ENCODE peak calls at places on chromosomes 13 and 19, in seven cellular contexts. One of them, this sample, is unnamed.

GRCh38 chr13:113863511-113864302 is at the start of gene GAS6:
- DNase-seq in iris pigment epithelial cell: peak; percentile 50
- DNase-seq in astrocyte of the cerebellum: no peak
- DNase-seq in activated T-cell treated with anti-CD3 and anti-CD28 coated beads, Interleukin-2, amount 50 U/mL, for 72 hours: peak; percentile 29
- DNase-seq in GM04504: no peak
- DNase-seq in nephron progenitor cell: peak; percentile 81
- DNase-seq in substantia nigra: no peak
- DNase-seq in this sample: peak; percentile 49

GRCh38 chr19:55256562-55257460 is 2.0 kb downstream of the PPP6R1 start:
- DNase-seq in iris pigment epithelial cell: peak; percentile 21
- DNase-seq in astrocyte of the cerebellum: no peak
- DNase-seq in activated T-cell treated with anti-CD3 and anti-CD28 coated beads, Interleukin-2, amount 50 U/mL, for 72 hours: no peak
- DNase-seq in GM04504: no peak
- DNase-seq in nephron progenitor cell: no peak
- DNase-seq in substantia nigra: no peak
- DNase-seq in this sample: no peak

GRCh38 chr19:44806271-44806670 is 2.6 kb upstream of the BCAM start:
- DNase-seq in iris pigment epithelial cell: no peak
- DNase-seq in astrocyte of the cerebellum: no peak
- DNase-seq in activated T-cell treated with anti-CD3 and anti-CD28 coated beads, Interleukin-2, amount 50 U/mL, for 72 hours: no peak
- DNase-seq in GM04504: no peak
- DNase-seq in nephron progenitor cell: no peak
- DNase-seq in substantia nigra: no peak
- DNase-seq in this sample: no peak

GRCh38 chr19:44782729-44783128 is 5.0 kb downstream of the CBLC start:
- DNase-seq in iris pigment epithelial cell: no peak
- DNase-seq in astrocyte of the cerebellum: no peak
- DNase-seq in activated T-cell treated with anti-CD3 and anti-CD28 coated beads, Interleukin-2, amount 50 U/mL, for 72 hours: no peak
- DNase-seq in GM04504: no peak
- DNase-seq in nephron progenitor cell: no peak
- DNase-seq in substantia nigra: no peak
- DNase-seq in this sample: no peak

GRCh38 chr13:27549406-27549981 is 70.8 kb downstream of the LNX2 start:
- DNase-seq in iris pigment epithelial cell: no peak
- DNase-seq in astrocyte of the cerebellum: no peak
- DNase-seq in activated T-cell treated with anti-CD3 and anti-CD28 coated beads, Interleukin-2, amount 50 U/mL, for 72 hours: no peak
- DNase-seq in GM04504: no peak
- DNase-seq in nephron progenitor cell: no peak
- DNase-seq in substantia nigra: no peak
- DNase-seq in this sample: no peak

GRCh38 chr19:42233106-42233505 is 9.3 kb downstream of the GSK3A start:
- DNase-seq in iris pigment epithelial cell: no peak
- DNase-seq in astrocyte of the cerebellum: no peak
- DNase-seq in activated T-cell treated with anti-CD3 and anti-CD28 coated beads, Interleukin-2, amount 50 U/mL, for 72 hours: no peak
- DNase-seq in GM04504: no peak
- DNase-seq in nephron progenitor cell: no peak
- DNase-seq in substantia nigra: no peak
- DNase-seq in this sample: no peak

GRCh38 chr13:113560645-113561416 is 23.7 kb upstream of the TFDP1 start:
- DNase-seq in iris pigment epithelial cell: no peak
- DNase-seq in astrocyte of the cerebellum: no peak
- DNase-seq in activated T-cell treated with anti-CD3 and anti-CD28 coated beads, Interleukin-2, amount 50 U/mL, for 72 hours: no peak
- DNase-seq in GM04504: no peak
- DNase-seq in nephron progenitor cell: no peak
- DNase-seq in substantia nigra: no peak
- DNase-seq in this sample: no peak

GRCh38 chr13:20964904-20965303 is 62.4 kb upstream of the XPO4 start:
- DNase-seq in iris pigment epithelial cell: peak; percentile 57
- DNase-seq in astrocyte of the cerebellum: no peak
- DNase-seq in activated T-cell treated with anti-CD3 and anti-CD28 coated beads, Interleukin-2, amount 50 U/mL, for 72 hours: no peak
- DNase-seq in GM04504: no peak
- DNase-seq in nephron progenitor cell: no peak
- DNase-seq in substantia nigra: no peak
- DNase-seq in this sample: no peak

GRCh38 chr13:110425444-110425780 is 118.3 kb downstream of the COL4A2 start:
- DNase-seq in iris pigment epithelial cell: peak; percentile 96
- DNase-seq in astrocyte of the cerebellum: no peak
- DNase-seq in activated T-cell treated with anti-CD3 and anti-CD28 coated beads, Interleukin-2, amount 50 U/mL, for 72 hours: no peak
- DNase-seq in GM04504: no peak
- DNase-seq in nephron progenitor cell: no peak
- DNase-seq in substantia nigra: no peak
- DNase-seq in this sample: no peak

GRCh38 chr19:48992571-48993174 is 436 bp downstream of the GYS1 start:
- DNase-seq in iris pigment epithelial cell: no peak
- DNase-seq in astrocyte of the cerebellum: no peak
- DNase-seq in activated T-cell treated with anti-CD3 and anti-CD28 coated beads, Interleukin-2, amount 50 U/mL, for 72 hours: peak; percentile 37
- DNase-seq in GM04504: no peak
- DNase-seq in nephron progenitor cell: no peak
- DNase-seq in substantia nigra: no peak
- DNase-seq in this sample: no peak

GRCh38 chr19:58117841-58118575 is 20.0 kb upstream of the ZSCAN18 start:
- DNase-seq in iris pigment epithelial cell: no peak
- DNase-seq in astrocyte of the cerebellum: no peak
- DNase-seq in activated T-cell treated with anti-CD3 and anti-CD28 coated beads, Interleukin-2, amount 50 U/mL, for 72 hours: no peak
- DNase-seq in GM04504: no peak
- DNase-seq in nephron progenitor cell: no peak
- DNase-seq in substantia nigra: no peak
- DNase-seq in this sample: no peak

GRCh38 chr19:12156254-12157058 is at the start of gene ZNF625:
- DNase-seq in iris pigment epithelial cell: peak; percentile 74
- DNase-seq in astrocyte of the cerebellum: peak; percentile 58
- DNase-seq in activated T-cell treated with anti-CD3 and anti-CD28 coated beads, Interleukin-2, amount 50 U/mL, for 72 hours: peak; percentile 65
- DNase-seq in GM04504: peak; percentile 79
- DNase-seq in nephron progenitor cell: peak; percentile 89
- DNase-seq in substantia nigra: peak; percentile 88
- DNase-seq in this sample: peak; percentile 85

GRCh38 chr13:23292596-23292995 is 111.8 kb downstream of the SGCG start:
- DNase-seq in iris pigment epithelial cell: peak; percentile 8
- DNase-seq in astrocyte of the cerebellum: no peak
- DNase-seq in activated T-cell treated with anti-CD3 and anti-CD28 coated beads, Interleukin-2, amount 50 U/mL, for 72 hours: no peak
- DNase-seq in GM04504: no peak
- DNase-seq in nephron progenitor cell: no peak
- DNase-seq in substantia nigra: no peak
- DNase-seq in this sample: no peak

GRCh38 chr19:44111910-44112463 is 1.2 kb upstream of the ZNF225 start:
- DNase-seq in iris pigment epithelial cell: peak; percentile 97
- DNase-seq in astrocyte of the cerebellum: peak; percentile 38
- DNase-seq in activated T-cell treated with anti-CD3 and anti-CD28 coated beads, Interleukin-2, amount 50 U/mL, for 72 hours: no peak
- DNase-seq in GM04504: no peak
- DNase-seq in nephron progenitor cell: peak; percentile 54
- DNase-seq in substantia nigra: no peak
- DNase-seq in this sample: no peak

GRCh38 chr19:45931055-45931454 is 16.5 kb upstream of the NANOS2 start:
- DNase-seq in iris pigment epithelial cell: no peak
- DNase-seq in astrocyte of the cerebellum: no peak
- DNase-seq in activated T-cell treated with anti-CD3 and anti-CD28 coated beads, Interleukin-2, amount 50 U/mL, for 72 hours: no peak
- DNase-seq in GM04504: no peak
- DNase-seq in nephron progenitor cell: no peak
- DNase-seq in substantia nigra: no peak
- DNase-seq in this sample: no peak